ENCODE peak calls at places on chromosomes 1 and 21, in nine cellular contexts. C is prostate gland; N is left ventricle myocardium inferior; Y is BE2C; A is body of pancreas; E is esophagus squamous epithelium; X is tibial artery; V is fibroblast of lung; F is CD8-positive, alpha-beta T cell. J is an unnamed sample. For H3K9me3, the result is how much of the 10 kb centered on the place peaks cover.

GRCh38 chr1:230163205-230163604 is 96.2 kb downstream of the GALNT2 start:
- DNase-seq in C (no peak), N (no peak), Y (no peak), A (peak), E (no peak), X (peak), V (peak), F (no peak), J (no peak)

GRCh38 chr1:30847358-30847972 is 61.1 kb downstream of the SDC3 start:
- DNase-seq in C (no peak), N (peak), Y (no peak), A (peak), E (no peak), X (peak), V (peak), F (no peak), J (peak)

GRCh38 chr21:37383066-37383465 is 16.5 kb downstream of the DYRK1A start:
- DNase-seq in C (no peak), N (no peak), Y (no peak), A (no peak), E (no peak), X (no peak), V (no peak), F (no peak), J (no peak)

GRCh38 chr1:152356736-152357135 is 3.1 kb downstream of the FLG2 start:
- DNase-seq in C (no peak), N (no peak), Y (no peak), A (no peak), E (no peak), X (no peak), V (no peak), F (no peak), J (no peak)

GRCh38 chr21:43268086-43268803 is 99.4 kb downstream of the CRYAA start:
- DNase-seq in C (no peak), N (peak), Y (peak), A (no peak), E (no peak), X (no peak), V (no peak), F (no peak), J (no peak)

GRCh38 chr1:218371927-218372672 is 27.0 kb downstream of the TGFB2 start:
- DNase-seq in C (no peak), N (no peak), Y (no peak), A (no peak), E (no peak), X (no peak), V (peak), F (no peak), J (no peak)

GRCh38 chr1:114145504-114146160 is 8.0 kb downstream of the SYT6 start:
- DNase-seq in C (no peak), N (no peak), Y (no peak), A (no peak), E (no peak), X (no peak), V (no peak), F (no peak), J (no peak)

GRCh38 chr1:208159542-208160258 is 84.5 kb downstream of the PLXNA2 start:
- DNase-seq in C (no peak), N (no peak), Y (peak), A (peak), E (no peak), X (peak), V (peak), F (no peak), J (no peak)

GRCh38 chr1:45508295-45509151 is 8.4 kb downstream of the MMACHC start:
- DNase-seq in C (no peak), N (no peak), Y (no peak), A (no peak), E (no peak), X (no peak), V (peak), F (no peak), J (no peak)

GRCh38 chr1:198775606-198776005 is 136.8 kb downstream of the PTPRC start:
- DNase-seq in C (no peak), N (no peak), Y (no peak), A (no peak), E (no peak), X (no peak), V (peak), F (no peak), J (no peak)

GRCh38 chr1:111332190-111332589 is 41.5 kb downstream of the CHIA start:
- DNase-seq in C (no peak), N (no peak), Y (no peak), A (no peak), E (no peak), X (no peak), V (no peak), F (no peak), J (no peak)

GRCh38 chr1:236035681-236036101 is 29.2 kb downstream of the NID1 start:
- DNase-seq in C (no peak), N (no peak), Y (no peak), A (no peak), E (no peak), X (no peak), V (peak), F (no peak), J (no peak)

GRCh38 chr1:155984341-155984740 is 6.0 kb upstream of the ARHGEF2 start:
- DNase-seq in C (no peak), N (no peak), Y (no peak), A (peak), E (no peak), X (no peak), V (no peak), F (no peak), J (no peak)

GRCh38 chr1:197016751-197017150 is 39.4 kb downstream of the CFHR5 start:
- DNase-seq in C (no peak), N (no peak), Y (no peak), A (no peak), E (no peak), X (no peak), V (no peak), F (no peak), J (no peak)

GRCh38 chr1:210647406-210648333 is 319.0 kb downstream of the HHAT start:
- DNase-seq in C (no peak), N (no peak), Y (peak), A (no peak), E (no peak), X (no peak), V (peak), F (no peak), J (no peak)

GRCh38 chr1:41330588-41331545 is 30.4 kb upstream of the FOXO6 start:
- DNase-seq in C (no peak), N (no peak), Y (no peak), A (no peak), E (no peak), X (no peak), V (no peak), F (no peak), J (no peak)

GRCh38 chr1:176692431-176692830 is 229.5 kb downstream of the PAPPA2 start:
- DNase-seq in C (no peak), N (peak), Y (peak), A (no peak), E (no peak), X (no peak), V (no peak), F (no peak), J (no peak)

GRCh38 chr1:179935909-179936496 is 18.6 kb upstream of the CEP350 start:
- DNase-seq in C (no peak), N (no peak), Y (no peak), A (no peak), E (no peak), X (no peak), V (no peak), F (no peak), J (no peak)

GRCh38 chr1:248748211-248748610 is 7.3 kb downstream of the LYPD8 start:
- DNase-seq in C (no peak), N (no peak), Y (no peak), A (no peak), E (no peak), X (no peak), V (no peak), F (no peak), J (no peak)
- H3K9me3 ChIP-seq in C (under half), N (under half), Y (under half), A (under half), E (under half), X (under half), V (under half), F (under half), J (under half)

GRCh38 chr21:9758141-9758540 is 763.2 kb upstream of the TPTE start:
- DNase-seq in C (no peak), N (no peak), Y (no peak), A (no peak), E (no peak), X (no peak), V (no peak), F (no peak), J (no peak)

GRCh38 chr21:9758888-9759287 is 762.5 kb upstream of the TPTE start:
- DNase-seq in C (no peak), N (no peak), Y (no peak), A (no peak), E (no peak), X (no peak), V (no peak), F (no peak), J (no peak)

GRCh38 chr21:9756677-9757076 is 764.7 kb upstream of the TPTE start:
- DNase-seq in C (no peak), N (no peak), Y (no peak), A (no peak), E (no peak), X (no peak), V (no peak), F (no peak), J (no peak)

GRCh38 chr21:9753943-9754342 is 767.4 kb upstream of the TPTE start:
- DNase-seq in C (no peak), N (no peak), Y (no peak), A (no peak), E (no peak), X (no peak), V (no peak), F (no peak), J (no peak)

DNA sequence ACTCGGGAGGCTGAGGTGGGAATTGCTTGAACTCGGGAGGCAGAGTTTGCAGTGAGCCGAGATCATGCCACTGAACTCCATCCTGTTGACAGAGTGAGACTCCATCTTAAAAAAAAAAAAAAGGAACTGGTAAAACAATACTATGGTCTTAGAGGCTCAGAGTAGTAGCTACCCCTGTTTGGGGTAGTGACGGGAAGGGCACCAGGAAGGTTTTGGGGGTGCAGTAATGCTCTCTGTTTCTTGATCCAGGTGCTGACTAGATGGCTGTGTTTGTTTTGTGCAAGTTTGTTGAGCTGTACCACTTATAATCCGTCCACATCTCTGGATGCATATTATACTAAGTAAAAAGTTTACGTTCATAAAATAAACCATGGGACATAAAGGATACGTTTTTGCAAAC is 765.8 kb upstream of the TPTE start:
- DNase-seq in C (no peak), N (no peak), Y (no peak), A (no peak), E (no peak), X (no peak), V (no peak), F (no peak), J (no peak)
- H3K9me3 ChIP-seq in C (under half), N (under half), Y (under half), A (under half), E (under half), X (under half), V (under half), F (under half), J (under half)

GRCh38 chr1:205822397-205822796 is 9.4 kb upstream of the SLC41A1 start:
- DNase-seq in C (no peak), N (no peak), Y (no peak), A (no peak), E (no peak), X (no peak), V (no peak), F (no peak), J (no peak)
- H3K9me3 ChIP-seq in C (under half), N (under half), Y (under half), A (under half), E (under half), X (under half), V (under half), F (under half), J (under half)

GRCh38 chr1:239976130-239976968 is 115.3 kb upstream of the FMN2 start:
- DNase-seq in C (peak), N (no peak), Y (peak), A (peak), E (no peak), X (no peak), V (peak), F (no peak), J (no peak)

GRCh38 chr1:239977414-239977813 is 114.3 kb upstream of the FMN2 start:
- DNase-seq in C (no peak), N (no peak), Y (no peak), A (no peak), E (no peak), X (no peak), V (no peak), F (no peak), J (no peak)

GRCh38 chr1:239985044-239985443 is 106.6 kb upstream of the FMN2 start:
- DNase-seq in C (no peak), N (no peak), Y (no peak), A (no peak), E (no peak), X (no peak), V (no peak), F (no peak), J (no peak)

GRCh38 chr1:239982762-239983161 is 108.9 kb upstream of the FMN2 start:
- DNase-seq in C (no peak), N (no peak), Y (no peak), A (no peak), E (no peak), X (no peak), V (no peak), F (no peak), J (no peak)

DNA sequence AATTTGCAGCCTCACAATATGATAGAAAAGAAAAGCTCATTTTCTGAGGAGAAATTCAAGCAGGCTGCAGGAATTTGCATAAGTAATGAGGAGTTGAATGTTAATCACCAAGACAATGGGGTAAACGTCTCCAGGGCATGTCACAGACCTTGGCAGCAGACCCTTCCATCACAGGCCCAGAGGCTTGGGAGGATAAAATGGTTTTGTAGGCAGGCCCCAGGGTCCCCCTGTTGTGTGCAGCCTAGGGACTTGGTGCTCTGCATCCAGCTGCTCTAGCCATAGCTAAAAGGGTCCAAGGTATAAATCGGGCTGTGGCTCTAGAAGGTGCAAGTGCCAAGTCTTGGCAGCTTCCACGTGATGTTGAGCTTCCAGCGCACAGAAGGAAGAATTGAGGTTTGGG is 112.2 kb upstream of the FMN2 start:
- DNase-seq in C (no peak), N (no peak), Y (no peak), A (no peak), E (no peak), X (no peak), V (no peak), F (no peak), J (no peak)
- H3K9me3 ChIP-seq in C (under half), N (under half), Y (under half), A (under half), E (under half), X (under half), V (under half), F (under half), J (under half)

GRCh38 chr1:4128616-4129015 is 228.5 kb upstream of the C1orf174 start:
- DNase-seq in C (no peak), N (no peak), Y (no peak), A (no peak), E (no peak), X (no peak), V (no peak), F (no peak), J (no peak)

GRCh38 chr1:4130096-4130495 is 230.0 kb upstream of the C1orf174 start:
- DNase-seq in C (no peak), N (no peak), Y (no peak), A (no peak), E (no peak), X (no peak), V (no peak), F (no peak), J (no peak)

GRCh38 chr1:4129693-4130092 is 229.6 kb upstream of the C1orf174 start:
- DNase-seq in C (no peak), N (no peak), Y (no peak), A (no peak), E (no peak), X (no peak), V (no peak), F (no peak), J (no peak)

GRCh38 chr1:4126731-4127594 is 226.9 kb upstream of the C1orf174 start:
- DNase-seq in C (no peak), N (no peak), Y (no peak), A (no peak), E (no peak), X (peak), V (no peak), F (no peak), J (peak)

GRCh38 chr1:4127595-4128140 is 227.6 kb upstream of the C1orf174 start:
- DNase-seq in C (no peak), N (no peak), Y (no peak), A (no peak), E (no peak), X (peak), V (no peak), F (no peak), J (peak)
- H3K9me3 ChIP-seq in C (under half), N (under half), Y (under half), A (under half), E (under half), X (under half), V (under half), F (under half), J (under half)

GRCh38 chr1:113094506-113094905 is 21.5 kb downstream of the LRIG2 start:
- DNase-seq in C (no peak), N (no peak), Y (no peak), A (no peak), E (no peak), X (no peak), V (no peak), F (no peak), J (no peak)

GRCh38 chr1:113091988-113092602 is 19.1 kb downstream of the LRIG2 start:
- DNase-seq in C (no peak), N (no peak), Y (no peak), A (no peak), E (no peak), X (no peak), V (no peak), F (no peak), J (no peak)

GRCh38 chr1:113088972-113089371 is 16.0 kb downstream of the LRIG2 start:
- DNase-seq in C (no peak), N (no peak), Y (no peak), A (no peak), E (no peak), X (no peak), V (no peak), F (no peak), J (no peak)

GRCh38 chr1:113086551-113086950 is 13.6 kb downstream of the LRIG2 start:
- DNase-seq in C (no peak), N (no peak), Y (no peak), A (no peak), E (no peak), X (no peak), V (no peak), F (no peak), J (no peak)

DNA sequence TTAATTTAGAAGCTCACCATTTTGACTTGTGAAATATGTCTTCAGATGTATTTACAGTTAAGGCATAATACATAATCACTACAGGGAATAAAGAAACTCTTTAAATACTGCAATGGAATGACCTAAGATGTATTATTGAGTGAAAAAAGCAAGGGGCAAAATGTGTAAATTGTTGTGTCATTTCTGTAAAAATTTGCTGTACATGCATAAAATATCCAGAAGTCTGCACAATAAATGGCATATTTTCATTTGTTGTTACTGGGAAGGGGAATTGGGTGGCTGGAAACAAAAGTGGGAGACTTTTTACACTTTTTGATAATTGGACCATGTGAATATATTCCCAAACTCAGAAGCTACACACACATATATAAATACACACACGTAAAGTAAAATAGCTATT is 17.1 kb downstream of the LRIG2 start:
- DNase-seq in C (no peak), N (no peak), Y (no peak), A (no peak), E (no peak), X (no peak), V (no peak), F (no peak), J (no peak)
- H3K9me3 ChIP-seq in C (under half), N (under half), Y (under half), A (under half), E (under half), X (under half), V (under half), F (under half), J (under half)

GRCh38 chr1:20035114-20035513 is 34.9 kb upstream of the PLA2G5 start:
- DNase-seq in C (no peak), N (no peak), Y (no peak), A (no peak), E (no peak), X (no peak), V (no peak), F (no peak), J (no peak)
- H3K9me3 ChIP-seq in C (under half), N (under half), Y (under half), A (under half), E (under half), X (under half), V (under half), F (under half), J (under half)

GRCh38 chr21:27077501-27077900 is 110.6 kb upstream of the ADAMTS5 start:
- DNase-seq in C (no peak), N (no peak), Y (no peak), A (no peak), E (no peak), X (no peak), V (peak), F (no peak), J (no peak)

GRCh38 chr21:27070881-27071670 is 104.2 kb upstream of the ADAMTS5 start:
- DNase-seq in C (no peak), N (no peak), Y (no peak), A (no peak), E (no peak), X (no peak), V (peak), F (no peak), J (no peak)

GRCh38 chr21:27079807-27080206 is 112.9 kb upstream of the ADAMTS5 start:
- DNase-seq in C (no peak), N (no peak), Y (no peak), A (no peak), E (no peak), X (no peak), V (no peak), F (no peak), J (no peak)

GRCh38 chr21:27076035-27076434 is 109.1 kb upstream of the ADAMTS5 start:
- DNase-seq in C (no peak), N (no peak), Y (no peak), A (no peak), E (no peak), X (no peak), V (no peak), F (no peak), J (no peak)
- H3K9me3 ChIP-seq in C (under half), N (under half), Y (under half), A (under half), E (under half), X (under half), V (under half), F (under half), J (under half)

GRCh38 chr1:4631321-4631720 is 23.1 kb upstream of the AJAP1 start:
- DNase-seq in C (no peak), N (no peak), Y (no peak), A (no peak), E (no peak), X (no peak), V (no peak), F (no peak), J (no peak)

GRCh38 chr1:4626560-4627319 is 27.7 kb upstream of the AJAP1 start:
- DNase-seq in C (no peak), N (peak), Y (no peak), A (no peak), E (no peak), X (no peak), V (no peak), F (no peak), J (no peak)

GRCh38 chr1:4627353-4627752 is 27.1 kb upstream of the AJAP1 start:
- DNase-seq in C (no peak), N (no peak), Y (no peak), A (no peak), E (no peak), X (no peak), V (no peak), F (no peak), J (no peak)

GRCh38 chr1:4630561-4630960 is 23.8 kb upstream of the AJAP1 start:
- DNase-seq in C (no peak), N (no peak), Y (no peak), A (no peak), E (no peak), X (no peak), V (no peak), F (no peak), J (no peak)

GRCh38 chr1:4628992-4629391 is 25.4 kb upstream of the AJAP1 start:
- DNase-seq in C (no peak), N (no peak), Y (no peak), A (no peak), E (no peak), X (no peak), V (no peak), F (no peak), J (no peak)
- H3K9me3 ChIP-seq in C (under half), N (under half), Y (under half), A (under half), E (under half), X (under half), V (under half), F (under half), J (under half)

GRCh38 chr1:246988316-246988715 is 19.5 kb downstream of the ZNF695 start:
- DNase-seq in C (no peak), N (no peak), Y (no peak), A (no peak), E (no peak), X (no peak), V (no peak), F (no peak), J (no peak)
- H3K9me3 ChIP-seq in C (under half), N (half or more), Y (under half), A (under half), E (half or more), X (half or more), V (under half), F (under half), J (half or more)

J was measured in breast epithelium.